ENCODE peak calls at places on chromosomes 1 and 21, in nine cellular contexts. One of them, this sample, is unnamed.

GRCh38 chr1:229112832-229113548 is 157.9 kb upstream of the RAB4A start:
- DNase-seq in kidney: no peak
- DNase-seq in retina: no peak
- DNase-seq in left colon: no peak
- DNase-seq in cortex of kidney: no peak
- DNase-seq in nucleus accumbens: no peak
- DNase-seq in left ventricle myocardium inferior: no peak
- DNase-seq in activated CD4-positive, alpha-beta T cell treated with anti-CD3 and anti-CD28 coated beads, Interleukin-2, amount 50 U/mL, for 1 hour: no peak
- DNase-seq in CD4-positive, CD25-positive, alpha-beta regulatory T cell: no peak
- DNase-seq in this sample: no peak

GRCh38 chr1:245516178-245516829 is 361.5 kb downstream of the KIF26B start:
- DNase-seq in activated CD4-positive, alpha-beta T cell treated with anti-CD3 and anti-CD28 coated beads, Interleukin-2, amount 50 U/mL, for 1 hour: no peak
- DNase-seq in CD4-positive, CD25-positive, alpha-beta regulatory T cell: no peak
- DNase-seq in nucleus accumbens: no peak
- DNase-seq in cortex of kidney: no peak
- DNase-seq in kidney: no peak
- DNase-seq in left ventricle myocardium inferior: no peak
- DNase-seq in left colon: no peak
- DNase-seq in retina: peak
- DNase-seq in this sample: peak

GRCh38 chr1:170424346-170424745 is 107.6 kb upstream of the GORAB start:
- DNase-seq in CD4-positive, CD25-positive, alpha-beta regulatory T cell: no peak
- DNase-seq in cortex of kidney: no peak
- DNase-seq in nucleus accumbens: no peak
- DNase-seq in retina: no peak
- DNase-seq in left ventricle myocardium inferior: no peak
- DNase-seq in left colon: no peak
- DNase-seq in kidney: no peak
- DNase-seq in activated CD4-positive, alpha-beta T cell treated with anti-CD3 and anti-CD28 coated beads, Interleukin-2, amount 50 U/mL, for 1 hour: no peak
- DNase-seq in this sample: no peak

GRCh38 chr1:39833121-39833520 is 44.5 kb upstream of the BMP8B start:
- DNase-seq in retina: no peak
- DNase-seq in cortex of kidney: no peak
- DNase-seq in CD4-positive, CD25-positive, alpha-beta regulatory T cell: no peak
- DNase-seq in nucleus accumbens: no peak
- DNase-seq in left ventricle myocardium inferior: no peak
- DNase-seq in left colon: no peak
- DNase-seq in kidney: no peak
- DNase-seq in activated CD4-positive, alpha-beta T cell treated with anti-CD3 and anti-CD28 coated beads, Interleukin-2, amount 50 U/mL, for 1 hour: no peak
- DNase-seq in this sample: no peak

GRCh38 chr1:1205769-1206375 is 520 bp downstream of the TNFRSF18 start:
- DNase-seq in retina: no peak
- DNase-seq in cortex of kidney: no peak
- DNase-seq in left colon: peak
- DNase-seq in nucleus accumbens: no peak
- DNase-seq in CD4-positive, CD25-positive, alpha-beta regulatory T cell: peak
- DNase-seq in kidney: peak
- DNase-seq in activated CD4-positive, alpha-beta T cell treated with anti-CD3 and anti-CD28 coated beads, Interleukin-2, amount 50 U/mL, for 1 hour: no peak
- DNase-seq in left ventricle myocardium inferior: peak
- DNase-seq in this sample: no peak

GRCh38 chr1:61101461-61102440 is 19.4 kb downstream of the NFIA start:
- DNase-seq in left ventricle myocardium inferior: no peak
- DNase-seq in CD4-positive, CD25-positive, alpha-beta regulatory T cell: no peak
- DNase-seq in nucleus accumbens: no peak
- DNase-seq in activated CD4-positive, alpha-beta T cell treated with anti-CD3 and anti-CD28 coated beads, Interleukin-2, amount 50 U/mL, for 1 hour: no peak
- DNase-seq in left colon: no peak
- DNase-seq in kidney: no peak
- DNase-seq in cortex of kidney: no peak
- DNase-seq in retina: no peak
- DNase-seq in this sample: no peak

GRCh38 chr1:25642710-25643109 is 26.1 kb downstream of the MAN1C1 start:
- DNase-seq in kidney: no peak
- DNase-seq in cortex of kidney: no peak
- DNase-seq in left ventricle myocardium inferior: no peak
- DNase-seq in activated CD4-positive, alpha-beta T cell treated with anti-CD3 and anti-CD28 coated beads, Interleukin-2, amount 50 U/mL, for 1 hour: peak
- DNase-seq in nucleus accumbens: no peak
- DNase-seq in CD4-positive, CD25-positive, alpha-beta regulatory T cell: peak
- DNase-seq in retina: no peak
- DNase-seq in left colon: peak
- DNase-seq in this sample: no peak

GRCh38 chr1:20188455-20188817 is 2.1 kb upstream of the PLA2G2C start:
- DNase-seq in CD4-positive, CD25-positive, alpha-beta regulatory T cell: no peak
- DNase-seq in nucleus accumbens: no peak
- DNase-seq in retina: no peak
- DNase-seq in kidney: no peak
- DNase-seq in left colon: no peak
- DNase-seq in left ventricle myocardium inferior: no peak
- DNase-seq in activated CD4-positive, alpha-beta T cell treated with anti-CD3 and anti-CD28 coated beads, Interleukin-2, amount 50 U/mL, for 1 hour: no peak
- DNase-seq in cortex of kidney: no peak
- DNase-seq in this sample: no peak

GRCh38 chr1:51234721-51235425 is 1.2 kb upstream of the RNF11 start:
- DNase-seq in activated CD4-positive, alpha-beta T cell treated with anti-CD3 and anti-CD28 coated beads, Interleukin-2, amount 50 U/mL, for 1 hour: peak
- DNase-seq in retina: peak
- DNase-seq in cortex of kidney: no peak
- DNase-seq in CD4-positive, CD25-positive, alpha-beta regulatory T cell: no peak
- DNase-seq in kidney: peak
- DNase-seq in left ventricle myocardium inferior: peak
- DNase-seq in left colon: peak
- DNase-seq in nucleus accumbens: no peak
- DNase-seq in this sample: peak

GRCh38 chr21:24852610-24853195 is 754.6 kb downstream of the MRPL39 start:
- DNase-seq in left ventricle myocardium inferior: no peak
- DNase-seq in kidney: no peak
- DNase-seq in retina: no peak
- DNase-seq in cortex of kidney: no peak
- DNase-seq in left colon: no peak
- DNase-seq in activated CD4-positive, alpha-beta T cell treated with anti-CD3 and anti-CD28 coated beads, Interleukin-2, amount 50 U/mL, for 1 hour: no peak
- DNase-seq in nucleus accumbens: no peak
- DNase-seq in CD4-positive, CD25-positive, alpha-beta regulatory T cell: no peak
- DNase-seq in this sample: no peak

GRCh38 chr1:179742717-179743678 is at the start of gene FAM163A:
- DNase-seq in retina: peak
- DNase-seq in nucleus accumbens: no peak
- DNase-seq in kidney: no peak
- DNase-seq in left colon: peak
- DNase-seq in activated CD4-positive, alpha-beta T cell treated with anti-CD3 and anti-CD28 coated beads, Interleukin-2, amount 50 U/mL, for 1 hour: no peak
- DNase-seq in left ventricle myocardium inferior: no peak
- DNase-seq in cortex of kidney: no peak
- DNase-seq in CD4-positive, CD25-positive, alpha-beta regulatory T cell: no peak
- DNase-seq in this sample: no peak

GRCh38 chr1:157156058-157156541 is 17.9 kb upstream of the ETV3 start:
- DNase-seq in cortex of kidney: no peak
- DNase-seq in CD4-positive, CD25-positive, alpha-beta regulatory T cell: peak
- DNase-seq in left ventricle myocardium inferior: peak
- DNase-seq in nucleus accumbens: peak
- DNase-seq in activated CD4-positive, alpha-beta T cell treated with anti-CD3 and anti-CD28 coated beads, Interleukin-2, amount 50 U/mL, for 1 hour: peak
- DNase-seq in kidney: peak
- DNase-seq in left colon: peak
- DNase-seq in retina: peak
- DNase-seq in this sample: peak

GRCh38 chr21:41877901-41878830 is 978 bp downstream of the PRDM15 start:
- DNase-seq in nucleus accumbens: peak
- DNase-seq in kidney: peak
- DNase-seq in activated CD4-positive, alpha-beta T cell treated with anti-CD3 and anti-CD28 coated beads, Interleukin-2, amount 50 U/mL, for 1 hour: peak
- DNase-seq in left ventricle myocardium inferior: no peak
- DNase-seq in retina: peak
- DNase-seq in left colon: peak
- DNase-seq in CD4-positive, CD25-positive, alpha-beta regulatory T cell: peak
- DNase-seq in cortex of kidney: no peak
- DNase-seq in this sample: peak

GRCh38 chr21:35578831-35579470 is 481.4 kb downstream of the SETD4 start:
- DNase-seq in nucleus accumbens: no peak
- DNase-seq in kidney: no peak
- DNase-seq in CD4-positive, CD25-positive, alpha-beta regulatory T cell: no peak
- DNase-seq in left colon: no peak
- DNase-seq in activated CD4-positive, alpha-beta T cell treated with anti-CD3 and anti-CD28 coated beads, Interleukin-2, amount 50 U/mL, for 1 hour: no peak
- DNase-seq in cortex of kidney: no peak
- DNase-seq in left ventricle myocardium inferior: no peak
- DNase-seq in retina: no peak
- DNase-seq in this sample: no peak

GRCh38 chr1:169765580-169766331 is 29.0 kb downstream of the METTL18 start:
- DNase-seq in cortex of kidney: no peak
- DNase-seq in nucleus accumbens: no peak
- DNase-seq in left ventricle myocardium inferior: no peak
- DNase-seq in retina: no peak
- DNase-seq in activated CD4-positive, alpha-beta T cell treated with anti-CD3 and anti-CD28 coated beads, Interleukin-2, amount 50 U/mL, for 1 hour: no peak
- DNase-seq in left colon: no peak
- DNase-seq in CD4-positive, CD25-positive, alpha-beta regulatory T cell: no peak
- DNase-seq in kidney: no peak
- DNase-seq in this sample: no peak

GRCh38 chr1:172545349-172546004 is 12.5 kb downstream of the SUCO start:
- DNase-seq in CD4-positive, CD25-positive, alpha-beta regulatory T cell: no peak
- DNase-seq in retina: no peak
- DNase-seq in left ventricle myocardium inferior: no peak
- DNase-seq in nucleus accumbens: no peak
- DNase-seq in kidney: no peak
- DNase-seq in left colon: no peak
- DNase-seq in cortex of kidney: no peak
- DNase-seq in activated CD4-positive, alpha-beta T cell treated with anti-CD3 and anti-CD28 coated beads, Interleukin-2, amount 50 U/mL, for 1 hour: no peak
- DNase-seq in this sample: no peak